ENCODE peak calls at places on chromosome 20, in eight cellular contexts. H is LHCN-M2; F is foreskin melanocyte; C is GM10248; A is activated CD4-positive, alpha-beta T cell treated with anti-CD3 and anti-CD28 coated beads for 24 hours; V is AG08396; J is AG04449; O is activated naive CD4-positive, alpha-beta T cell treated with anti-CD3 and anti-CD28 coated beads, Interleukin-2, amount 10 ng/mL, durations not matched to agents 7 days and 5 days. N is an unnamed sample.

GRCh38 chr20:51462566-51463276 is 79.8 kb downstream of the NFATC2 start:
- DNase-seq in H (peak), F (no peak), C (no peak), A (no peak), V (peak), J (no peak), O (no peak), N (no peak)

GRCh38 chr20:58818585-58819285 is 32.0 kb downstream of the GNAS-AS1 start:
- DNase-seq in H (peak), F (peak), C (no peak), A (peak), V (no peak), J (peak), O (peak), N (peak)

GRCh38 chr20:51036226-51036625 is 13.3 kb upstream of the KCNG1 start:
- DNase-seq in H (no peak), F (no peak), C (no peak), A (no peak), V (no peak), J (no peak), O (no peak), N (no peak)

GRCh38 chr20:19913927-19914614 is 103.1 kb upstream of the NAA20 start:
- DNase-seq in H (peak), F (no peak), C (no peak), A (no peak), V (no peak), J (no peak), O (no peak), N (no peak)

GRCh38 chr20:46562373-46563169 is 12.1 kb upstream of the OCSTAMP start:
- DNase-seq in H (peak), F (peak), C (peak), A (peak), V (peak), J (no peak), O (peak), N (peak)

GRCh38 chr20:47929368-47930115 is 144.3 kb upstream of the SULF2 start:
- DNase-seq in H (peak), F (no peak), C (no peak), A (no peak), V (no peak), J (peak), O (no peak), N (no peak)

GRCh38 chr20:14991023-14991422 is 653.6 kb upstream of the FLRT3 start:
- DNase-seq in H (peak), F (no peak), C (no peak), A (no peak), V (no peak), J (no peak), O (no peak), N (no peak)

GRCh38 chr20:19137641-19138040 is 74.8 kb upstream of the SLC24A3 start:
- DNase-seq in H (no peak), F (no peak), C (no peak), A (no peak), V (no peak), J (no peak), O (no peak), N (no peak)

GRCh38 chr20:37521091-37521771 is at the start of gene NNAT:
- DNase-seq in H (no peak), F (no peak), C (no peak), A (no peak), V (no peak), J (no peak), O (no peak), N (no peak)

GRCh38 chr20:39893013-39893685 is 795.9 kb downstream of the MAFB start:
- DNase-seq in H (peak), F (peak), C (no peak), A (no peak), V (peak), J (peak), O (no peak), N (no peak)

GRCh38 chr20:8983478-8984345 is 85.2 kb upstream of the PLCB4 start:
- DNase-seq in H (no peak), F (no peak), C (no peak), A (no peak), V (no peak), J (no peak), O (no peak), N (no peak)

GRCh38 chr20:15759546-15760216 is 813.6 kb downstream of the KIF16B start:
- DNase-seq in H (peak), F (peak), C (no peak), A (no peak), V (no peak), J (no peak), O (no peak), N (no peak)

GRCh38 chr20:13412806-13413445 is 191.9 kb downstream of the ISM1 start:
- DNase-seq in H (peak), F (no peak), C (no peak), A (no peak), V (no peak), J (no peak), O (no peak), N (no peak)

GRCh38 chr20:2162823-2163166 is 61.2 kb downstream of the STK35 start:
- DNase-seq in H (no peak), F (no peak), C (no peak), A (no peak), V (no peak), J (no peak), O (no peak), N (no peak)

GRCh38 chr20:62955519-62956386 is 3.2 kb downstream of the SLC17A9 start:
- DNase-seq in H (no peak), F (no peak), C (no peak), A (no peak), V (no peak), J (no peak), O (no peak), N (no peak)

N was measured in activated CD8-positive, alpha-beta T cell treated with anti-CD3 and anti-CD28 coated beads, Interleukin-2, amount 10 ng/mL, durations not matched to agents 7 days and 5 days.